ENCODE peak calls at places on chromosomes 6 and 20, in four cellular contexts. H, V, B and U are unnamed samples.
A peak's percentile ranks its signal among the peaks of the same experiment; 100 is the strongest.

GRCh38 chr6:112330071-112330876 is 16.9 kb upstream of the RFPL4B start:
- DNase-seq in H (no peak), V (peak; percentile 65), B (no peak), U (no peak)

GRCh38 chr6:143692696-143693095 is 14.9 kb downstream of the PHACTR2 start:
- DNase-seq in H (no peak), V (no peak), B (no peak), U (no peak)

GRCh38 chr20:52766645-52767435 is 205.3 kb upstream of the TSHZ2 start:
- DNase-seq in H (no peak), V (no peak), B (no peak), U (no peak)

GRCh38 chr20:44309763-44310663 is 989 bp downstream of the FITM2 start:
- DNase-seq in H (peak; percentile 77), V (peak; percentile 54), B (no peak), U (no peak)

GRCh38 chr6:887583-888235 is 194.8 kb upstream of the EXOC2 start:
- DNase-seq in H (no peak), V (no peak), B (no peak), U (no peak)

GRCh38 chr6:105954148-105954547 is 132.0 kb upstream of the PRDM1 start:
- DNase-seq in H (no peak), V (no peak), B (no peak), U (no peak)

GRCh38 chr20:25054133-25054820 is 3.7 kb downstream of the ACSS1 start:
- DNase-seq in H (peak; percentile 15), V (no peak), B (no peak), U (peak; percentile 27)

GRCh38 chr6:74015427-74015826 is 319.4 kb downstream of the CD109 start:
- DNase-seq in H (no peak), V (no peak), B (no peak), U (no peak)

GRCh38 chr6:27472182-27472616 is 706 bp downstream of the ZNF184 start:
- DNase-seq in H (peak; percentile 44), V (peak; percentile 78), B (peak; percentile 42), U (no peak)

GRCh38 chr6:158591134-158591809 is 31.4 kb downstream of the TMEM181 start:
- DNase-seq in H (no peak), V (no peak), B (no peak), U (no peak)

GRCh38 chr20:52889225-52889624 is 82.9 kb upstream of the TSHZ2 start:
- DNase-seq in H (no peak), V (no peak), B (no peak), U (no peak)

GRCh38 chr6:6972456-6972855 is 135.3 kb upstream of the RREB1 start:
- DNase-seq in H (no peak), V (peak; percentile 40), B (no peak), U (no peak)

GRCh38 chr20:63056236-63057132 is 49.7 kb upstream of the BHLHE23 start:
- DNase-seq in H (no peak), V (peak; percentile 36), B (peak; percentile 29), U (peak; percentile 51)

GRCh38 chr6:32607988-32608298 is 18.3 kb upstream of the HLA-DRB1 start:
- DNase-seq in H (no peak), V (no peak), B (no peak), U (no peak)